ENCODE peak calls at places on chromosomes 4 and X, in seven cellular contexts. D, L, W, B, T, O and P are unnamed samples.

GRCh38 chr4:143616771-143617170 is 83.7 kb downstream of the FREM3 start:
- DNase-seq in D (no peak), L (no peak), W (no peak), B (peak; percentile 88), T (peak; percentile 45), O (no peak), P (no peak)

GRCh38 chr4:111778543-111778942 is 366.7 kb upstream of the FAM241A start:
- DNase-seq in D (no peak), L (no peak), W (no peak), B (no peak), T (no peak), O (no peak), P (peak; percentile 31)

GRCh38 chrX:75149654-75150053 is 6.4 kb downstream of the ABCB7 start:
- DNase-seq in D (no peak), L (no peak), W (no peak), B (peak; percentile 5), T (no peak), O (no peak), P (no peak)

GRCh38 chrX:115029869-115030564 is 12.6 kb upstream of the IL13RA2 start:
- DNase-seq in D (no peak), L (no peak), W (no peak), B (no peak), T (no peak), O (no peak), P (peak; percentile 36)

GRCh38 chrX:103467156-103467555 is 52.1 kb downstream of the RAB40A start:
- DNase-seq in D (no peak), L (no peak), W (no peak), B (no peak), T (no peak), O (no peak), P (no peak)

GRCh38 chr4:3423952-3424351 is 17.8 kb upstream of the HGFAC start:
- DNase-seq in D (no peak), L (no peak), W (no peak), B (no peak), T (no peak), O (no peak), P (peak; percentile 68)

GRCh38 chr4:83392562-83392961 is 57.9 kb upstream of the HPSE start:
- DNase-seq in D (no peak), L (no peak), W (no peak), B (no peak), T (no peak), O (no peak), P (no peak)

GRCh38 chrX:19682712-19683331 is 167.5 kb upstream of the MAP3K15 start:
- DNase-seq in D (peak; percentile 20), L (peak; percentile 50), W (peak; percentile 87), B (peak; percentile 84), T (no peak), O (no peak), P (peak; percentile 11)

GRCh38 chr4:81651500-81651899 is 179.8 kb upstream of the RASGEF1B start:
- DNase-seq in D (peak; percentile 21), L (no peak), W (no peak), B (no peak), T (peak; percentile 50), O (no peak), P (peak; percentile 50)

GRCh38 chr4:76984788-76985211 is 35.2 kb downstream of the SEPTIN11 start:
- DNase-seq in D (no peak), L (no peak), W (peak; percentile 74), B (no peak), T (no peak), O (no peak), P (no peak)

GRCh38 chr4:2685541-2685940 is 70.6 kb downstream of the TNIP2 start:
- DNase-seq in D (no peak), L (no peak), W (no peak), B (no peak), T (no peak), O (no peak), P (no peak)

GRCh38 chrX:28756647-28757046 is 169.4 kb downstream of the IL1RAPL1 start:
- DNase-seq in D (no peak), L (no peak), W (no peak), B (no peak), T (no peak), O (no peak), P (no peak)

GRCh38 chr4:172055498-172055897 is 242.3 kb downstream of the GALNTL6 start:
- DNase-seq in D (no peak), L (no peak), W (no peak), B (no peak), T (no peak), O (no peak), P (no peak)

GRCh38 chr4:7134737-7135388 is 57.5 kb upstream of the SORCS2 start:
- DNase-seq in D (no peak), L (no peak), W (peak; percentile 87), B (no peak), T (no peak), O (no peak), P (no peak)

GRCh38 chr4:138567696-138568095 is 325.5 kb upstream of the SLC7A11 start:
- DNase-seq in D (no peak), L (no peak), W (no peak), B (no peak), T (no peak), O (no peak), P (no peak)

GRCh38 chr4:14289708-14290107 is 662.2 kb upstream of the BOD1L1 start:
- DNase-seq in D (no peak), L (no peak), W (no peak), B (no peak), T (peak; percentile 37), O (no peak), P (no peak)

GRCh38 chr4:125750399-125750798 is 435.6 kb downstream of the FAT4 start:
- DNase-seq in D (no peak), L (no peak), W (no peak), B (no peak), T (no peak), O (no peak), P (no peak)

GRCh38 chr4:178333355-178333754 is 891.1 kb upstream of the AGA start:
- DNase-seq in D (no peak), L (no peak), W (no peak), B (no peak), T (no peak), O (no peak), P (no peak)

GRCh38 chrX:139194571-139195280 is 335.8 kb upstream of the F9 start:
- DNase-seq in D (no peak), L (no peak), W (peak; percentile 83), B (peak; percentile 57), T (no peak), O (no peak), P (no peak)

GRCh38 chrX:115958687-115959359 is 211.7 kb upstream of the AGTR2 start:
- DNase-seq in D (no peak), L (no peak), W (no peak), B (no peak), T (no peak), O (no peak), P (peak; percentile 50)

GRCh38 chr4:52959545-52959944 is 97.4 kb downstream of the RASL11B start:
- DNase-seq in D (no peak), L (no peak), W (no peak), B (no peak), T (no peak), O (no peak), P (no peak)

GRCh38 chr4:93416337-93417102 is 412.0 kb upstream of the ATOH1 start:
- DNase-seq in D (no peak), L (no peak), W (no peak), B (no peak), T (no peak), O (no peak), P (peak; percentile 55)

GRCh38 chr4:173522160-173522873 is 7.7 kb downstream of the HAND2 start:
- DNase-seq in D (peak; percentile 10), L (no peak), W (peak; percentile 87), B (no peak), T (no peak), O (no peak), P (no peak)

GRCh38 chrX:153984351-153985178 is 12.0 kb downstream of the TMEM187 start:
- DNase-seq in D (no peak), L (no peak), W (no peak), B (no peak), T (no peak), O (no peak), P (no peak)

GRCh38 chrX:40065291-40066046 is 32.3 kb downstream of the BCOR start:
- DNase-seq in D (no peak), L (no peak), W (no peak), B (no peak), T (no peak), O (no peak), P (no peak)

GRCh38 chrX:69045616-69046345 is 119.5 kb downstream of the PJA1 start:
- DNase-seq in D (no peak), L (no peak), W (no peak), B (no peak), T (no peak), O (no peak), P (no peak)

GRCh38 chr4:83591730-83592129 is 55.8 kb downstream of the GPAT3 start:
- DNase-seq in D (no peak), L (no peak), W (no peak), B (no peak), T (no peak), O (no peak), P (no peak)

GRCh38 chr4:39464886-39465501 is 6.1 kb downstream of the LIAS start:
- DNase-seq in D (no peak), L (no peak), W (no peak), B (peak; percentile 23), T (no peak), O (no peak), P (no peak)

GRCh38 chr4:1396806-1397455 is 9.3 kb downstream of the NKX1-1 start:
- DNase-seq in D (no peak), L (no peak), W (peak; percentile 51), B (no peak), T (no peak), O (no peak), P (no peak)

GRCh38 chrX:40908026-40908425 is 172.7 kb upstream of the MED14 start:
- DNase-seq in D (no peak), L (no peak), W (no peak), B (no peak), T (no peak), O (no peak), P (no peak)

GRCh38 chr4:100289530-100289888 is 99.2 kb upstream of the DDIT4L start:
- DNase-seq in D (no peak), L (no peak), W (no peak), B (no peak), T (no peak), O (no peak), P (no peak)

GRCh38 chr4:53605783-53606182 is 14.5 kb upstream of the LNX1 start:
- DNase-seq in D (no peak), L (no peak), W (no peak), B (no peak), T (no peak), O (no peak), P (no peak)

GRCh38 chrX:72676465-72676864 is 37.6 kb downstream of the PHKA1 start:
- DNase-seq in D (no peak), L (no peak), W (no peak), B (no peak), T (no peak), O (no peak), P (no peak)

GRCh38 chrX:40130207-40130606 is 32.4 kb upstream of the BCOR start:
- DNase-seq in D (no peak), L (no peak), W (no peak), B (no peak), T (peak; percentile 77), O (no peak), P (no peak)

GRCh38 chr4:3660086-3660927 is 105.9 kb upstream of the ADRA2C start:
- DNase-seq in D (peak; percentile 76), L (no peak), W (no peak), B (no peak), T (no peak), O (no peak), P (peak; percentile 82)